ENCODE peak calls at places on chromosome 3, in seven cellular contexts. J, C, A, S, L, W and B are unnamed samples.

GRCh38 chr3:184717608-184717995 is 5.7 kb upstream of the MAGEF1 start:
- DNase-seq in J (no peak), C (peak; percentile 4), A (no peak), S (no peak), L (no peak), W (no peak), B (no peak)

GRCh38 chr3:128492353-128493220 is at the start of gene GATA2:
- DNase-seq in J (no peak), C (peak; percentile 59), A (peak; percentile 45), S (no peak), L (no peak), W (peak; percentile 66), B (peak; percentile 47)

GRCh38 chr3:136350132-136350531 is 100.0 kb downstream of the PCCB start:
- DNase-seq in J (no peak), C (peak; percentile 93), A (peak; percentile 93), S (no peak), L (no peak), W (no peak), B (no peak)

GRCh38 chr3:158742861-158743260 is 10.6 kb upstream of the RARRES1 start:
- DNase-seq in J (no peak), C (peak; percentile 49), A (peak; percentile 81), S (no peak), L (no peak), W (no peak), B (no peak)

GRCh38 chr3:67522081-67522480 is 132.3 kb downstream of the SUCLG2 start:
- DNase-seq in J (no peak), C (no peak), A (peak; percentile 20), S (no peak), L (no peak), W (no peak), B (no peak)

GRCh38 chr3:146218880-146219866 is 31.7 kb downstream of the PLSCR4 start:
- DNase-seq in J (no peak), C (peak; percentile 61), A (peak; percentile 24), S (peak; percentile 42), L (no peak), W (no peak), B (no peak)

GRCh38 chr3:13708301-13708700 is 159.4 kb downstream of the FBLN2 start:
- DNase-seq in J (no peak), C (no peak), A (no peak), S (no peak), L (no peak), W (peak; percentile 8), B (no peak)

GRCh38 chr3:98501270-98501669 is 3.8 kb downstream of the OR5K2 start:
- DNase-seq in J (no peak), C (no peak), A (no peak), S (no peak), L (no peak), W (no peak), B (no peak)

GRCh38 chr3:49006591-49007067 is 562 bp upstream of the WDR6 start:
- DNase-seq in J (peak; percentile 52), C (peak; percentile 76), A (peak; percentile 60), S (no peak), L (no peak), W (peak; percentile 76), B (peak; percentile 53)

GRCh38 chr3:105837143-105837740 is 31.6 kb downstream of the CBLB start:
- DNase-seq in J (no peak), C (no peak), A (no peak), S (no peak), L (no peak), W (no peak), B (no peak)
- H3K4me3 ChIP-seq in J (no peak overlapping the region), C (peak overlapping the region; percentile 10), A (no peak overlapping the region), S (peak overlapping the region; percentile 6), L (no peak overlapping the region), W (no peak overlapping the region), B (no peak overlapping the region)

DNA sequence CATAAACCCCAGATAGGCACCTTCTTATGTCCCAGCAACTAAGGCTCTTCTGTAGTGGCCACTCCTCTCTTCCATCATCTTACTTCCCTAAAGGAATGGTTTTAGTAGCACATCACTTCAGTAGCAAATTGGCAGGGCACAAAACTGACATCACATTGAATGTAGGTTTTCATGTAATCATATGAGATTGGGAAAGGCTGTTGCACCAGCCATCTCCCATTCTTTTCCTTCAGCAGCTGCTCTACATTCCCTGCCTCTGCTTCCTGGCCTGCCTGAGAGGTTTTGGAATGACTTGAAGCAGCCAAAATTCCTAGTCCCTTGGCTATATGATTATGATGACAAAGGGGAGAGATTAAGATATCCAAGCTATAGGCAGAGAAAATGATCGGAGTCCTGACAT is 36.5 kb downstream of the NSUN3 start:
- DNase-seq in J (no peak), C (no peak), A (no peak), S (no peak), L (no peak), W (no peak), B (no peak)
- H3K4me1 ChIP-seq in J (no peaks in the 10 kb centered on the region), C (no peaks in the 10 kb centered on the region), A (no peaks in the 10 kb centered on the region), S (no peaks in the 10 kb centered on the region), L (peaks cover 2% of the 10 kb centered on the region), W (no peaks in the 10 kb centered on the region), B (no peaks in the 10 kb centered on the region)

GRCh38 chr3:115660646-115661442 is 37.5 kb downstream of the GAP43 start:
- DNase-seq in J (no peak), C (no peak), A (no peak), S (no peak), L (no peak), W (no peak), B (peak; percentile 68)
- H3K27ac ChIP-seq in J (no peak overlapping the region), C (no peak overlapping the region), A (no peak overlapping the region), S (peak overlapping the region; percentile 99), L (no peak overlapping the region), W (no peak overlapping the region), B (no peak overlapping the region)

DNA sequence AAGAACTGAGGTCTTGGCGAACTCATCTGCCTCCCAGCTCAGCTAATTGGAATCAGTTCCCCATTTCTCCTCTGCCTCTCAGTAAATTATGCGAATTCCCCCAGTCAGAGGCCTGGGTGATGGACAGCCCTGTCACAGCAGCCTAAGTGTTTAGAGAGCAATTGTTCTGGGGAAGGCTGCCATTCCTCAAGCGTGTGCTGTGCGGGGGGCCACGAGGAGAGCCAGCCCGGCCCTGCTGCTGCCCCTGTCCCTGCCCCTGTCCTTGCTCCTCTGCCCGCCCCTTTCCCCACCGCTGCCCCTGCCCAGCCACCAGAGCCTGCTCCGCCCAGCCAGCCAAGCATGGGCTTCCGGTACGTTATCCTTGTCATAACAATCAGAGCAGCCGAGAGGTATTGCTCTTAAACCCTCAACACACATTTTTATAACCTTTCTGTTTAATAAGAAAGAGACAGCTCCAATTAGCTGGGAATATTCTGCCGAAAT is 12.2 kb upstream of the CACNA2D2 start:
- DNase-seq in J (peak; percentile 40), C (no peak), A (no peak), S (no peak), L (peak; percentile 82), W (peak; percentile 74), B (peak; percentile 88)
- H3K4me3 ChIP-seq in J (peak overlapping the region; percentile 0), C (no peak overlapping the region), A (no peak overlapping the region), S (peak overlapping the region; percentile 13), L (no peak overlapping the region), W (peak overlapping the region; percentile 26), B (no peak overlapping the region)

GRCh38 chr3:197231326-197231725 is 67.1 kb downstream of the DLG1 start:
- DNase-seq in J (no peak), C (no peak), A (no peak), S (no peak), L (no peak), W (no peak), B (no peak)
- H3K4me1 ChIP-seq in J (no peaks in the 10 kb centered on the region), C (no peaks in the 10 kb centered on the region), A (no peaks in the 10 kb centered on the region), S (no peaks in the 10 kb centered on the region), L (no peaks in the 10 kb centered on the region), W (no peaks in the 10 kb centered on the region), B (peaks cover 1% of the 10 kb centered on the region)